ENCODE peak calls at places on chromosomes 13 and 19, in eight cellular contexts. One of them, this sample, is unnamed.

GRCh38 chr19:4508698-4509097 is 9.6 kb downstream of the PLIN4 start:
- DNase-seq in neural crest cell: no peak
- DNase-seq in H9: no peak
- DNase-seq in uterus: no peak
- DNase-seq in left lung: no peak
- DNase-seq in A549: no peak
- DNase-seq in WTC11: no peak
- DNase-seq in cardiac muscle cell: no peak
- DNase-seq in this sample: no peak

GRCh38 chr13:36681894-36682624 is 8.2 kb downstream of the SERTM1 start:
- DNase-seq in neural crest cell: no peak
- DNase-seq in H9: no peak
- DNase-seq in uterus: no peak
- DNase-seq in left lung: no peak
- DNase-seq in A549: no peak
- DNase-seq in WTC11: no peak
- DNase-seq in cardiac muscle cell: no peak
- DNase-seq in this sample: no peak

GRCh38 chr13:112891477-112892401 is 77.3 kb upstream of the MCF2L start:
- DNase-seq in neural crest cell: no peak
- DNase-seq in H9: peak
- DNase-seq in uterus: no peak
- DNase-seq in left lung: peak
- DNase-seq in A549: no peak
- DNase-seq in WTC11: peak
- DNase-seq in cardiac muscle cell: no peak
- DNase-seq in this sample: no peak

GRCh38 chr13:25215253-25215575 is 43.1 kb upstream of the AMER2 start:
- DNase-seq in neural crest cell: no peak
- DNase-seq in H9: no peak
- DNase-seq in uterus: no peak
- DNase-seq in left lung: no peak
- DNase-seq in A549: no peak
- DNase-seq in WTC11: no peak
- DNase-seq in cardiac muscle cell: no peak
- DNase-seq in this sample: no peak

GRCh38 chr13:28409648-28410047 is 85.3 kb downstream of the FLT1 start:
- DNase-seq in neural crest cell: no peak
- DNase-seq in H9: no peak
- DNase-seq in uterus: no peak
- DNase-seq in left lung: no peak
- DNase-seq in A549: no peak
- DNase-seq in WTC11: no peak
- DNase-seq in cardiac muscle cell: no peak
- DNase-seq in this sample: no peak

GRCh38 chr19:46221981-46222610 is 7.4 kb upstream of the IGFL1 start:
- DNase-seq in neural crest cell: no peak
- DNase-seq in H9: peak
- DNase-seq in uterus: peak
- DNase-seq in left lung: peak
- DNase-seq in A549: peak
- DNase-seq in WTC11: peak
- DNase-seq in cardiac muscle cell: peak
- DNase-seq in this sample: peak

GRCh38 chr19:5851302-5851701 is at the start of gene FUT3:
- DNase-seq in neural crest cell: no peak
- DNase-seq in H9: no peak
- DNase-seq in uterus: no peak
- DNase-seq in left lung: no peak
- DNase-seq in A549: no peak
- DNase-seq in WTC11: no peak
- DNase-seq in cardiac muscle cell: no peak
- DNase-seq in this sample: no peak

GRCh38 chr13:46603165-46603603 is 50.2 kb downstream of the LRCH1 start:
- DNase-seq in neural crest cell: no peak
- DNase-seq in H9: no peak
- DNase-seq in uterus: no peak
- DNase-seq in left lung: no peak
- DNase-seq in A549: peak
- DNase-seq in WTC11: no peak
- DNase-seq in cardiac muscle cell: no peak
- DNase-seq in this sample: no peak

GRCh38 chr19:43552616-43553015 is 19.6 kb downstream of the ZNF575 start:
- DNase-seq in neural crest cell: no peak
- DNase-seq in H9: no peak
- DNase-seq in uterus: no peak
- DNase-seq in left lung: no peak
- DNase-seq in A549: no peak
- DNase-seq in WTC11: no peak
- DNase-seq in cardiac muscle cell: no peak
- DNase-seq in this sample: no peak

GRCh38 chr13:30371649-30372265 is 50.5 kb upstream of the UBE2L5 start:
- DNase-seq in neural crest cell: no peak
- DNase-seq in H9: no peak
- DNase-seq in uterus: no peak
- DNase-seq in left lung: no peak
- DNase-seq in A549: no peak
- DNase-seq in WTC11: no peak
- DNase-seq in cardiac muscle cell: no peak
- DNase-seq in this sample: no peak
- TF ChIP-seq CTCF in neural crest cell: no peak
- TF ChIP-seq CTCF in H9: no peak
- TF ChIP-seq CTCF in uterus: no peak
- TF ChIP-seq CTCF in left lung: no peak
- TF ChIP-seq CTCF in A549: no peak
- TF ChIP-seq CTCF in WTC11: no peak
- TF ChIP-seq CTCF in cardiac muscle cell: no peak
- TF ChIP-seq CTCF in this sample: no peak

GRCh38 chr19:22519152-22519551 is 97.0 kb upstream of the ZNF98 start:
- DNase-seq in neural crest cell: no peak
- DNase-seq in H9: no peak
- DNase-seq in uterus: no peak
- DNase-seq in left lung: no peak
- DNase-seq in A549: no peak
- DNase-seq in WTC11: no peak
- DNase-seq in cardiac muscle cell: no peak
- DNase-seq in this sample: no peak

GRCh38 chr19:22517496-22518411 is 95.6 kb upstream of the ZNF98 start:
- DNase-seq in neural crest cell: no peak
- DNase-seq in H9: no peak
- DNase-seq in uterus: no peak
- DNase-seq in left lung: peak
- DNase-seq in A549: no peak
- DNase-seq in WTC11: no peak
- DNase-seq in cardiac muscle cell: no peak
- DNase-seq in this sample: no peak

DNA sequence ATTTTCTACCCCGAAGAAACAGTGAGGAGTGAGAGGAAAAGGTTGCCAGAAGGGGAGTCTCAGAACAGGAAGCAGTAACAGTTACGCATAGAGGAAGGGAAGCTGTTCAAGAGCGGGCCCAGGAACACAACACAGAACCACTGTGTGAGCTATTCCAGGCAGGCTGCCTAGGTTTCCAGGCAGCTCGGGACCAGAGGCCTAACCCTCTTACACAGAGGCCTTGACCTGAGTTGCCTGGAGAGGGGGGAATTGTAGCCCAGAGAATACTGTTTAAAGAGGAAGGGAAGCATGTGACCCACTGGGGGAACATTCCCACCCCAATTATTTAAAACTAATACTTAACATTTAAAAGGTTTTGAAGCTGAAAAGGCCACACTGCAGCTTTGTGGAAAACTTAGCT is 93.3 kb upstream of the ZNF98 start:
- DNase-seq in neural crest cell: no peak
- DNase-seq in H9: no peak
- DNase-seq in uterus: no peak
- DNase-seq in left lung: no peak
- DNase-seq in A549: no peak
- DNase-seq in WTC11: no peak
- DNase-seq in cardiac muscle cell: no peak
- DNase-seq in this sample: no peak
- TF ChIP-seq CTCF in neural crest cell: no peak
- TF ChIP-seq CTCF in H9: no peak
- TF ChIP-seq CTCF in uterus: no peak
- TF ChIP-seq CTCF in left lung: no peak
- TF ChIP-seq CTCF in A549: no peak
- TF ChIP-seq CTCF in WTC11: no peak
- TF ChIP-seq CTCF in cardiac muscle cell: no peak
- TF ChIP-seq CTCF in this sample: no peak

GRCh38 chr13:78241278-78241919 is 322.8 kb upstream of the EDNRB start:
- DNase-seq in neural crest cell: peak
- DNase-seq in H9: peak
- DNase-seq in uterus: no peak
- DNase-seq in left lung: peak
- DNase-seq in A549: peak
- DNase-seq in WTC11: peak
- DNase-seq in cardiac muscle cell: peak
- DNase-seq in this sample: no peak
- TF ChIP-seq CTCF in neural crest cell: peak
- TF ChIP-seq CTCF in H9: peak
- TF ChIP-seq CTCF in uterus: no peak
- TF ChIP-seq CTCF in left lung: peak
- TF ChIP-seq CTCF in A549: peak
- TF ChIP-seq CTCF in WTC11: peak
- TF ChIP-seq CTCF in cardiac muscle cell: peak
- TF ChIP-seq CTCF in this sample: no peak

GRCh38 chr13:42478531-42479156 is 95.3 kb upstream of the TNFSF11 start:
- DNase-seq in neural crest cell: no peak
- DNase-seq in H9: no peak
- DNase-seq in uterus: no peak
- DNase-seq in left lung: no peak
- DNase-seq in A549: peak
- DNase-seq in WTC11: no peak
- DNase-seq in cardiac muscle cell: peak
- DNase-seq in this sample: no peak
- TF ChIP-seq CTCF in neural crest cell: peak
- TF ChIP-seq CTCF in H9: peak
- TF ChIP-seq CTCF in uterus: no peak
- TF ChIP-seq CTCF in left lung: no peak
- TF ChIP-seq CTCF in A549: peak
- TF ChIP-seq CTCF in WTC11: no peak
- TF ChIP-seq CTCF in cardiac muscle cell: peak
- TF ChIP-seq CTCF in this sample: no peak

This sample was measured in pancreas.